ENCODE peak calls at places on chromosome 22, in five cellular contexts. Q is Daoy, B is activated gamma-delta T cell, X is dorsolateral prefrontal cortex, Y is GM10248. W is an unnamed sample.
A peak's percentile ranks its signal among the peaks of the same experiment; 100 is the strongest.

GRCh38 chr22:38316340-38317236 is 645 bp downstream of the CSNK1E start:
- DNase-seq in Q (peak; percentile 55), B (peak; percentile 54), X (peak; percentile 79), Y (peak; percentile 64), W (no peak)

GRCh38 chr22:22178566-22178965 is 66.0 kb upstream of the VPREB1 start:
- DNase-seq in Q (no peak), B (no peak), X (no peak), Y (no peak), W (no peak)

GRCh38 chr22:29342577-29343312 is 27.2 kb upstream of the RASL10A start:
- DNase-seq in Q (no peak), B (no peak), X (no peak), Y (no peak), W (no peak)

GRCh38 chr22:42553475-42554361 is at the start of gene SERHL2:
- DNase-seq in Q (peak; percentile 81), B (peak; percentile 67), X (peak; percentile 77), Y (peak; percentile 92), W (peak; percentile 47)

GRCh38 chr22:30422481-30423295 is 2.9 kb upstream of the MTFP1 start:
- DNase-seq in Q (peak; percentile 97), B (no peak), X (peak; percentile 63), Y (no peak), W (peak; percentile 43)

GRCh38 chr22:47294222-47294532 is 531.7 kb downstream of the TBC1D22A start:
- DNase-seq in Q (peak; percentile 47), B (no peak), X (no peak), Y (no peak), W (no peak)

GRCh38 chr22:50456466-50457234 is 18.2 kb downstream of the SBF1 start:
- DNase-seq in Q (no peak), B (no peak), X (no peak), Y (no peak), W (no peak)

GRCh38 chr22:26162961-26163360 is 6.3 kb upstream of the SEZ6L start:
- DNase-seq in Q (no peak), B (no peak), X (no peak), Y (no peak), W (no peak)

GRCh38 chr22:38086942-38087341 is 3.0 kb upstream of the SLC16A8 start:
- DNase-seq in Q (no peak), B (no peak), X (no peak), Y (no peak), W (no peak)

GRCh38 chr22:50672471-50673230 is at the start of gene SHANK3:
- DNase-seq in Q (no peak), B (no peak), X (no peak), Y (peak; percentile 43), W (no peak)

GRCh38 chr22:17087176-17088131 is 2.7 kb downstream of the IL17RA start:
- DNase-seq in Q (peak; percentile 81), B (no peak), X (no peak), Y (no peak), W (no peak)

GRCh38 chr22:33562484-33562883 is 357.8 kb downstream of the LARGE1 start:
- DNase-seq in Q (no peak), B (no peak), X (no peak), Y (no peak), W (no peak)

GRCh38 chr22:42158456-42159132 is 28.0 kb upstream of the CYP2D6 start:
- DNase-seq in Q (no peak), B (no peak), X (no peak), Y (no peak), W (no peak)

GRCh38 chr22:50671641-50672040 is 982 bp upstream of the SHANK3 start:
- DNase-seq in Q (peak; percentile 34), B (no peak), X (no peak), Y (peak; percentile 23), W (no peak)

GRCh38 chr22:42207918-42208317 is 62.5 kb downstream of the TCF20 start:
- DNase-seq in Q (no peak), B (no peak), X (no peak), Y (no peak), W (no peak)

GRCh38 chr22:37314315-37315046 is 32.2 kb downstream of the CYTH4 start:
- DNase-seq in Q (peak; percentile 73), B (no peak), X (no peak), Y (peak; percentile 57), W (no peak)

GRCh38 chr22:41888638-41889200 is 26.2 kb downstream of the SHISA8 start:
- DNase-seq in Q (no peak), B (no peak), X (no peak), Y (no peak), W (no peak)

GRCh38 chr22:24186892-24187670 is 5.8 kb downstream of the SUSD2 start:
- DNase-seq in Q (no peak), B (no peak), X (no peak), Y (no peak), W (no peak)

GRCh38 chr22:26580240-26580962 is 9.5 kb downstream of the TPST2 start:
- DNase-seq in Q (no peak), B (no peak), X (no peak), Y (no peak), W (no peak)

GRCh38 chr22:43566561-43567332 is 154.9 kb downstream of the MPPED1 start:
- DNase-seq in Q (no peak), B (no peak), X (no peak), Y (no peak), W (no peak)

GRCh38 chr22:19174106-19175025 is 4.2 kb downstream of the SLC25A1 start:
- DNase-seq in Q (peak; percentile 56), B (no peak), X (no peak), Y (no peak), W (no peak)

GRCh38 chr22:25622011-25622410 is 57.5 kb downstream of the GRK3 start:
- DNase-seq in Q (peak; percentile 16), B (no peak), X (no peak), Y (no peak), W (no peak)

GRCh38 chr22:32646476-32646875 is 155.0 kb upstream of the TIMP3 start:
- DNase-seq in Q (no peak), B (no peak), X (no peak), Y (no peak), W (no peak)

GRCh38 chr22:32469799-32470212 is 4.8 kb upstream of the FBXO7 start:
- DNase-seq in Q (peak; percentile 57), B (no peak), X (peak; percentile 55), Y (no peak), W (no peak)

GRCh38 chr22:38727530-38728451 is 22.0 kb downstream of the GTPBP1 start:
- DNase-seq in Q (no peak), B (no peak), X (peak; percentile 38), Y (no peak), W (no peak)

GRCh38 chr22:49351761-49352221 is 475.9 kb downstream of the BRD1 start:
- DNase-seq in Q (no peak), B (no peak), X (peak; percentile 23), Y (no peak), W (no peak)

GRCh38 chr22:49823289-49824045 is 4.2 kb downstream of the BRD1 start:
- DNase-seq in Q (no peak), B (no peak), X (no peak), Y (no peak), W (no peak)

GRCh38 chr22:39624501-39624821 is 53.9 kb downstream of the CACNA1I start:
- DNase-seq in Q (no peak), B (no peak), X (no peak), Y (no peak), W (no peak)

GRCh38 chr22:46105494-46106278 is 44.6 kb upstream of the PPARA start:
- DNase-seq in Q (peak; percentile 56), B (no peak), X (no peak), Y (no peak), W (no peak)

GRCh38 chr22:20430641-20431519 is 6.7 kb downstream of the SCARF2 start:
- DNase-seq in Q (no peak), B (no peak), X (peak; percentile 48), Y (no peak), W (no peak)

GRCh38 chr22:32132126-32132525 is 27.0 kb downstream of the C22orf42 start:
- DNase-seq in Q (no peak), B (no peak), X (no peak), Y (no peak), W (no peak)

GRCh38 chr22:27283714-27284113 is 517.8 kb downstream of the MN1 start:
- DNase-seq in Q (no peak), B (no peak), X (no peak), Y (no peak), W (no peak)